ENCODE peak calls at places on chromosomes 11 and 22, in four cellular contexts. E is left ventricle myocardium inferior, Q is HAP-1, L is OCI-LY7. O is an unnamed sample. For H3K36me3, the result is how much of the 10 kb centered on the place peaks cover.

GRCh38 chr11:46332568-46333128 is 14.6 kb upstream of the DGKZ start:
- DNase-seq in Q (no peak), L (no peak), E (no peak), O (no peak)

GRCh38 chr11:121249039-121249663 is 43.4 kb upstream of the SC5D start:
- DNase-seq in E (no peak), Q (peak), L (peak), O (no peak)

GRCh38 chr11:119108151-119108856 is 1.2 kb downstream of the C2CD2L start:
- DNase-seq in L (peak), E (no peak), Q (peak), O (peak)

GRCh38 chr11:26743622-26744021 is 21.8 kb upstream of the SLC5A12 start:
- DNase-seq in E (no peak), Q (no peak), L (no peak), O (no peak)

GRCh38 chr11:105609832-105610781 is at the start of gene GRIA4:
- DNase-seq in E (no peak), Q (no peak), L (no peak), O (no peak)

GRCh38 chr11:114175706-114176105 is 116.2 kb downstream of the ZBTB16 start:
- DNase-seq in L (no peak), Q (no peak), E (no peak), O (no peak)

GRCh38 chr22:27825174-27825573 is 23.6 kb upstream of the MN1 start:
- DNase-seq in Q (no peak), E (no peak), L (peak), O (no peak)

GRCh38 chr11:66326261-66327111 is 9.6 kb upstream of the CD248 start:
- DNase-seq in E (peak), Q (no peak), L (peak), O (no peak)

GRCh38 chr22:33561149-33561807 is 359.0 kb downstream of the LARGE1 start:
- DNase-seq in E (no peak), L (no peak), Q (no peak), O (no peak)

GRCh38 chr11:17498475-17498874 is 21.8 kb upstream of the ABCC8 start:
- DNase-seq in L (no peak), Q (no peak), E (no peak), O (no peak)

GRCh38 chr11:80285076-80285790 is 844.4 kb upstream of the TENM4 start:
- DNase-seq in L (no peak), E (no peak), Q (no peak), O (no peak)

GRCh38 chr11:117731689-117732290 is 65.2 kb downstream of the DSCAML1 start:
- DNase-seq in L (no peak), Q (no peak), E (no peak), O (no peak)

GRCh38 chr22:24102366-24103200 is 78.7 kb upstream of the SUSD2 start:
- DNase-seq in E (no peak), L (no peak), Q (no peak), O (no peak)

GRCh38 chr11:67274768-67275605 is 8.7 kb downstream of the GRK2 start:
- DNase-seq in Q (no peak), L (no peak), E (peak), O (no peak)

GRCh38 chr11:113091578-113091844 is 130.3 kb downstream of the NCAM1 start:
- DNase-seq in Q (no peak), L (no peak), E (no peak), O (no peak)

GRCh38 chr11:72727521-72727920 is 24.7 kb downstream of the ARAP1 start:
- DNase-seq in Q (no peak), L (no peak), E (no peak), O (no peak)

GRCh38 chr22:26656896-26657851 is at the start of gene MIAT:
- DNase-seq in Q (no peak), E (no peak), L (no peak), O (no peak)

GRCh38 chr22:27905638-27906037 is 13.4 kb downstream of the PITPNB start:
- DNase-seq in E (no peak), Q (no peak), L (no peak), O (no peak)

GRCh38 chr22:30088468-30088867 is 8.2 kb downstream of the HORMAD2 start:
- DNase-seq in Q (no peak), L (no peak), E (no peak), O (no peak)

GRCh38 chr11:2685566-2686359 is 14.0 kb downstream of the KCNQ1OT1 start:
- DNase-seq in Q (no peak), E (no peak), L (no peak), O (no peak)

GRCh38 chr11:75406338-75406777 is 7.0 kb downstream of the RPS3 start:
- DNase-seq in L (no peak), E (no peak), Q (no peak), O (no peak)
- H3K36me3 ChIP-seq in L (half or more), E (half or more), Q (half or more), O (under half)

GRCh38 chr22:43964314-43964857 is 9.1 kb downstream of the SAMM50 start:
- DNase-seq in Q (no peak), L (no peak), E (no peak), O (no peak)
- H3K36me3 ChIP-seq in Q (under half), L (half or more), E (half or more), O (half or more)

GRCh38 chr11:44938066-44938691 is 12.5 kb downstream of the TP53I11 start:
- DNase-seq in L (no peak), Q (no peak), E (no peak), O (no peak)
- H3K36me3 ChIP-seq in L (under half), Q (under half), E (under half), O (under half)

GRCh38 chr22:17890245-17890671 is 116.0 kb upstream of the BID start:
- DNase-seq in L (no peak), E (no peak), Q (no peak), O (no peak)
- H3K36me3 ChIP-seq in L (half or more), E (half or more), Q (under half), O (under half)